ENCODE peak calls at places on chromosomes 5 and 9, in ten cellular contexts. V is aorta, D is ovary, J is testis, B is mesendoderm, P is PC-9, K is adrenal gland, S is lower lobe of right lung, A is SJSA1, N is right lobe of liver. G is an unnamed sample. For H3K4me1, the result is how much of the 10 kb centered on the place peaks cover.

GRCh38 chr5:163695817-163696216 is 190.4 kb downstream of the MAT2B start:
- DNase-seq in B (no peak), K (no peak), D (no peak), A (no peak), P (no peak), V (no peak), S (no peak), J (no peak), N (no peak), G (no peak)

GRCh38 chr9:112858625-112859147 is 32.0 kb downstream of the SLC46A2 start:
- DNase-seq in D (no peak), B (no peak), P (no peak), K (no peak), J (no peak), V (peak), N (no peak), S (peak), A (no peak), G (no peak)

GRCh38 chr5:33650911-33651310 is 210.1 kb downstream of the TARS1 start:
- DNase-seq in D (no peak), B (no peak), N (no peak), K (no peak), P (peak), A (no peak), S (no peak), V (no peak), J (no peak), G (no peak)

GRCh38 chr5:135437796-135438560 is 9.2 kb downstream of the DCANP1 start:
- DNase-seq in B (no peak), K (peak), S (no peak), J (peak), N (no peak), V (peak), D (no peak), A (no peak), P (peak), G (peak)

GRCh38 chr5:151002250-151002649 is 18.1 kb upstream of the GPX3 start:
- DNase-seq in B (peak), S (no peak), V (no peak), D (no peak), P (no peak), K (peak), N (no peak), A (no peak), J (no peak), G (no peak)

GRCh38 chr9:98326402-98327248 is 71.2 kb upstream of the TBC1D2 start:
- DNase-seq in V (no peak), K (no peak), P (no peak), A (no peak), D (no peak), B (peak), S (no peak), N (no peak), J (no peak), G (no peak)

GRCh38 chr9:137433349-137433915 is 7.7 kb downstream of the ENTPD8 start:
- DNase-seq in V (peak), D (peak), A (no peak), K (no peak), P (no peak), J (no peak), B (no peak), N (peak), S (peak), G (no peak)

GRCh38 chr9:112166176-112167140 is 8.6 kb downstream of the SUSD1 start:
- DNase-seq in A (peak), V (no peak), K (no peak), S (no peak), P (peak), N (no peak), J (no peak), B (peak), D (no peak), G (no peak)

GRCh38 chr5:157323107-157323706 is 57.3 kb downstream of the CYFIP2 start:
- DNase-seq in S (no peak), V (no peak), B (peak), N (no peak), D (no peak), A (no peak), P (no peak), J (no peak), K (no peak), G (no peak)

GRCh38 chr5:55547792-55548191 is 13.0 kb upstream of the PLPP1 start:
- DNase-seq in P (no peak), A (no peak), S (no peak), K (no peak), B (no peak), N (no peak), V (no peak), J (no peak), D (no peak), G (no peak)

GRCh38 chr9:123548749-123549545 is 192.9 kb downstream of the CRB2 start:
- DNase-seq in J (no peak), V (no peak), D (no peak), P (no peak), B (no peak), K (no peak), A (no peak), S (no peak), N (no peak), G (no peak)

GRCh38 chr5:140245354-140245753 is 57.5 kb downstream of the PFDN1 start:
- DNase-seq in K (no peak), S (no peak), N (no peak), V (no peak), P (no peak), B (no peak), J (no peak), A (no peak), D (no peak), G (no peak)

GRCh38 chr5:140243855-140244254 is 59.0 kb downstream of the PFDN1 start:
- DNase-seq in P (no peak), S (no peak), K (no peak), D (no peak), J (no peak), V (no peak), N (no peak), A (no peak), B (no peak), G (no peak)

GRCh38 chr5:140244525-140245025 is 58.3 kb downstream of the PFDN1 start:
- DNase-seq in P (peak), A (peak), B (peak), K (peak), J (peak), N (peak), V (peak), S (peak), D (peak), G (peak)

GRCh38 chr5:140246378-140247122 is 56.4 kb downstream of the PFDN1 start:
- DNase-seq in N (no peak), S (no peak), K (peak), V (peak), B (no peak), J (peak), D (peak), A (peak), P (no peak), G (no peak)

GRCh38 chr5:140245926-140246325 is 57.0 kb downstream of the PFDN1 start:
- DNase-seq in S (no peak), B (no peak), D (no peak), J (no peak), K (no peak), N (no peak), P (no peak), A (no peak), V (no peak), G (no peak)
- H3K27ac ChIP-seq in S (peak), B (peak), D (no peak), J (peak), K (peak), N (no peak), P (peak), A (peak), V (no peak), G (no peak)

GRCh38 chr5:73766902-73767301 is 140.9 kb downstream of the ARHGEF28 start:
- DNase-seq in P (no peak), K (no peak), S (no peak), D (no peak), A (no peak), J (no peak), N (no peak), B (no peak), V (no peak), G (no peak)

GRCh38 chr5:73774924-73775323 is 148.9 kb downstream of the ARHGEF28 start:
- DNase-seq in P (no peak), N (no peak), D (no peak), S (no peak), V (no peak), K (no peak), J (no peak), A (no peak), B (no peak), G (no peak)

GRCh38 chr5:73770172-73770571 is 144.2 kb downstream of the ARHGEF28 start:
- DNase-seq in S (no peak), D (no peak), J (no peak), B (no peak), P (no peak), K (no peak), V (no peak), A (no peak), N (no peak), G (no peak)

GRCh38 chr5:73764996-73765395 is 139.0 kb downstream of the ARHGEF28 start:
- DNase-seq in P (no peak), B (no peak), S (no peak), K (no peak), V (no peak), N (no peak), D (no peak), A (peak), J (no peak), G (no peak)

DNA sequence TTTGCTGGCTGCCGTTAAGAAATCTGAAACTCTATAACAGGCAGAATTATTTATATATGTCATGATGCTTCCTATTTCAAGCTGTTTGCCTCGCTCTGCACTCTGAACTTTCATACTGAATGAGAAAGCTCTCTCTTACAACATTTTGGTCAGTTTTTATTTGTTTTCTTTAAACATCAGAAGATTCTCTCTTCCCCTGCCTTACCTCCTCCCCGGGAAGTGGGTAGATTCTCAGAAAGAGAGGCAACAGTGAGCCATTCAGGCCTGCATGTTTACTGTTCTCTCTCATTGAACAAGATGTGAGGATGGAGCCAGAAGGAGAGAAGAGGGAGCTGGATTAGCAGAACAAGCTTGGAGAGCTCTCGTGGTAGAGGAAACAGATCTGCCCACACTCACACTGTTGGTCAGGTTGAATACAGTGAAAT is 144.6 kb downstream of the ARHGEF28 start:
- DNase-seq in S (no peak), P (no peak), N (no peak), B (no peak), V (no peak), A (peak), D (no peak), J (no peak), K (no peak), G (no peak)
- H3K4me1 ChIP-seq in S (under half), P (under half), N (under half), B (under half), V (under half), A (under half), D (under half), J (under half), K (under half), G (under half)

GRCh38 chr9:70045452-70045851 is 1.8 kb downstream of the MAMDC2 start:
- DNase-seq in K (no peak), B (no peak), D (no peak), P (no peak), S (no peak), A (no peak), J (no peak), N (no peak), V (no peak), G (no peak)
- H3K4me3 ChIP-seq in K (peak), B (no peak), D (peak), P (no peak), S (peak), A (no peak), J (peak), N (no peak), V (no peak), G (no peak)

DNA sequence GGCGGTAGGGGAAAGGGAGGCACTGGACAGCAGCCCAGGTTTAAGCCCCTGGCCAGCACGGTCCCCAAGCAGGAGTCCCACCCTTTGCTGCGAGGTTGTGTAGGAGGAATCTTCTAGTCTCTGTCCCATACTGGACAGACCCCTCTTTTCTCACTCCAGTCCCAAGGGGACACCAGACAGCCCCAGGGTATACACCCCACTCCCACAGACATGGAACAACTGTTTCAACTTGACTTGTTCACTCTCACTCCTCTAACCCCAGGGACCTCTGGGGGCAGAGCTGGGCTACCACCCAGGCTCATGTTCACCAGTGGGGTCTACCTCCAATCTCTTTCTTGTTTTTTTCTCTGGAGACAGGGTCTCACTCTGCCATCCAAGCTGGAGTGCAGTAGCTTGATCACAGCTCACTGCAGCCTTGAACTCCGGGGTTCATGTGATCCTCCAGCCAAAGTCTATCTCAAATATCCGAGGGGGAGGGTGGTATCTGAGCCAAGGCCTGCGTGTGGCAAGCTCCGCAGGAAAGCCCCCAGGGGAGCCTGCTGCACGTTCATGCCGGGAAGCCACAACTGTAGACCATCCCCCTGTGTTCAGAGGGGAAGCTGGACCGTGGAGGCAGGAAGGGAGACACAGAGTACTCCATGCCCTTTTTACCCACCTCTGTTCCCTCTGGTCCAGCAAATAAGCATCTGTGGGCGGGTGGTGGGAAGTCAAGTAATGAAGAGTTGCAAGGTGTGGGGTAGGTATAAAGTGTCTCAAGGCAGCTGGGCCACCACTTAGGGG is 1.8 kb downstream of the PTGES2 start:
- DNase-seq in S (peak), N (peak), J (no peak), P (no peak), D (peak), B (no peak), K (no peak), A (no peak), V (peak), G (no peak)
- H3K27ac ChIP-seq in S (no peak), N (no peak), J (peak), P (no peak), D (no peak), B (no peak), K (peak), A (no peak), V (no peak), G (no peak)

DNA sequence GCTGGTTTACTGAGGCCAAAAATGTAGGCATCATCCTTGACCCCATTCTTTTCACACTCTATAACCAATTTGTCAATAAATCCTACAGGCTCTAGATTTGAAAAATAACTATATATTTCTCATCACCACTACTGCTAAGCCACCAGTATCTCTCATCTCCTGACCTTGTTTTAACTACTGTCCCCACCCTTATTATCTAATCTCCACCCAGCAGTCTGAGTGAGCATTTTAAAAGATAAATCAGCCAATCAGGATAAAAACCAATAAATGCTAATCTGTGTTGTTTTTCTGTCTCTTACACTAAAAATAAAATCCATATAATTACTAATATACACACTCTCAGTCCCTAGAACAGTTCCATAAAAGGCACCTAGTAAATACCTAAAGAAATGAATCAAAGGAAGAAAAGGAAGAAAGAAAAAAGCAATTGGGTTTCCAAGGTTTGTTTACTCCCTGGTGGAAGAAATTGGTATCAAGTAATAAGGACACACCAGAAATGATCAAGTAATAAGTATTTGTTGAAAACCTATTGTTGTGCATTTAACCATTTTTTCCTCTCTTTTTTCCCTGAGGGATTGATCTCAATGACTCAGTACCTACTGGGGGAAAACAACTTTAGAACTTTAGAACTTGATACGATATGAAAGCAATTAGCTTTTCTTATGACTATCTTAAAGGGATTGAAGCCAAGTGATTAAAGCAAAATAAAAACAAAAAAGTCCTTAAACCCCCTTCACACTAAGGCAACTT is 19.3 kb downstream of the MRPS27 start:
- DNase-seq in K (no peak), A (no peak), V (no peak), N (no peak), J (no peak), S (no peak), P (no peak), D (no peak), B (no peak), G (no peak)
- H3K4me1 ChIP-seq in K (under half), A (under half), V (under half), N (under half), J (under half), S (under half), P (under half), D (under half), B (under half), G (under half)

DNA sequence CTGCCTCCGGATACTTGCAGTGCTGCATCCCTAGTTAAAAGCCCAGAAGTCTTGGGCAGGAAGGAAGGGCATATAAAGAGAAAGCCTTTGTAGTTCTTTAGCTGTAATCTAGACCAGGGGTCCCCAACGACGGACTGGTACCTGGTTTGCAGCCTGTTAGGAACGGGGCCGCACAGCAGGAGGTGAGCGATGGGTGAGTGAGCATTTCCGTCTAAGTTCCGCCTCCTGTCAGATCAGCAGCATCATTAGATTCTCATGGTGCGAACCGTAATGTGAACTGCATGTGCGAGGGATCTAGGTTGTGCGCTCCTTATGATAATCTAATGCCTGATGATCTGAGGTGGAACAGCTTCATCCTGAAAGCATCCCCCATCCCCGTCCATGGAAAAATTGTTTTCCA is 1.6 kb upstream of the SMIM15 start:
- DNase-seq in S (no peak), P (no peak), J (no peak), B (no peak), A (no peak), K (no peak), D (no peak), N (no peak), V (no peak), G (no peak)
- H3K4me3 ChIP-seq in S (peak), P (peak), J (no peak), B (no peak), A (no peak), K (peak), D (no peak), N (no peak), V (no peak), G (no peak)

GRCh38 chr9:81588148-81588874 is 101.0 kb downstream of the TLE1 start:
- DNase-seq in P (no peak), N (peak), B (no peak), A (peak), K (peak), J (no peak), V (peak), S (peak), D (no peak), G (peak)

GRCh38 chr9:81589819-81590218 is 99.5 kb downstream of the TLE1 start:
- DNase-seq in N (no peak), K (no peak), D (no peak), A (no peak), P (no peak), V (no peak), J (no peak), B (no peak), S (no peak), G (no peak)

GRCh38 chr9:81591791-81592190 is 97.6 kb downstream of the TLE1 start:
- DNase-seq in P (no peak), N (no peak), V (no peak), S (no peak), B (no peak), D (no peak), J (no peak), K (no peak), A (no peak), G (no peak)

GRCh38 chr9:81590688-81591087 is 98.7 kb downstream of the TLE1 start:
- DNase-seq in J (no peak), S (no peak), D (no peak), K (no peak), B (no peak), V (no peak), A (no peak), N (no peak), P (no peak), G (no peak)

DNA sequence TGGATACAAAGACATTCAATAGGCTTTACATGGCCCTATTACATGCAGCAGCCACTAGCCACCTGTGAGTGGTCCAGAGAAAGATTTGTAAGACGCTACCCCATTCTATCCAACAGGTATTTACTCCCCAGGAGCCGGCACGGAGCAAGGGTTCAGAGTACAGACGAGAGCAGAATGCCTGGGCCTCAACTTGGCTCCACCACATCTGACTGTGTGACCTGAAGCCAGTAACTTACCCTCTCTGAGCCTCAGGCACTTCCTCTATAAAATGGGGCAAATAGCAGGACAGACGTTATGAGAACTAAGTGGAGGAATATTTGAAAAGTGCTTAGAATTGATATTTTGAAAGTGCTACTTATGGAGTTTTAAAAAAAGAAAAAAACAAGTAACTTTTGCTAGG is 100.0 kb downstream of the TLE1 start:
- DNase-seq in B (no peak), V (no peak), S (no peak), K (no peak), D (no peak), N (no peak), P (no peak), A (no peak), J (no peak), G (no peak)
- H3K27ac ChIP-seq in B (no peak), V (peak), S (no peak), K (peak), D (no peak), N (no peak), P (no peak), A (no peak), J (no peak), G (no peak)

GRCh38 chr5:124907098-124907644 is 160.7 kb upstream of the ZNF608 start:
- DNase-seq in N (no peak), A (no peak), S (no peak), P (no peak), K (peak), D (no peak), V (peak), B (no peak), J (no peak), G (no peak)
- H3K4me1 ChIP-seq in N (under half), A (under half), S (under half), P (under half), K (under half), D (under half), V (under half), B (under half), J (under half), G (under half)

GRCh38 chr5:159031915-159032314 is 67.8 kb downstream of the EBF1 start:
- DNase-seq in S (no peak), J (no peak), D (no peak), V (no peak), K (no peak), B (no peak), A (no peak), P (no peak), N (no peak), G (no peak)
- H3K4me3 ChIP-seq in S (no peak), J (no peak), D (no peak), V (no peak), K (no peak), B (no peak), A (no peak), P (no peak), N (no peak), G (no peak)